ENCODE peak calls at places on chromosomes 6 and 20, in eight cellular contexts. One of them, this sample, is unnamed.
A peak's percentile ranks its signal among the peaks of the same experiment; 100 is the strongest.

GRCh38 chr6:64553414-64553813 is 917.8 kb downstream of the PHF3 start:
- DNase-seq in heart right ventricle: no peak
- DNase-seq in neuronal stem cell: no peak
- DNase-seq in cardiac muscle cell: no peak
- DNase-seq in brain microvascular endothelial cell: no peak
- DNase-seq in A549: no peak
- DNase-seq in right atrium auricular region: no peak
- DNase-seq in psoas muscle: no peak
- DNase-seq in this sample: no peak

GRCh38 chr6:18510644-18511033 is 123.5 kb downstream of the RNF144B start:
- DNase-seq in heart right ventricle: no peak
- DNase-seq in cardiac muscle cell: no peak
- DNase-seq in right atrium auricular region: no peak
- DNase-seq in brain microvascular endothelial cell: no peak
- DNase-seq in psoas muscle: no peak
- DNase-seq in neuronal stem cell: no peak
- DNase-seq in A549: no peak
- DNase-seq in this sample: no peak

GRCh38 chr6:105344971-105345370 is 57.9 kb downstream of the PREP start:
- DNase-seq in psoas muscle: no peak
- DNase-seq in cardiac muscle cell: no peak
- DNase-seq in A549: no peak
- DNase-seq in heart right ventricle: no peak
- DNase-seq in right atrium auricular region: no peak
- DNase-seq in brain microvascular endothelial cell: no peak
- DNase-seq in neuronal stem cell: no peak
- DNase-seq in this sample: no peak

GRCh38 chr20:44209691-44210421 is 715 bp downstream of the OSER1 start:
- DNase-seq in cardiac muscle cell: peak; percentile 41
- DNase-seq in right atrium auricular region: no peak
- DNase-seq in psoas muscle: peak; percentile 28
- DNase-seq in heart right ventricle: no peak
- DNase-seq in A549: no peak
- DNase-seq in neuronal stem cell: peak; percentile 47
- DNase-seq in brain microvascular endothelial cell: peak; percentile 9
- DNase-seq in this sample: peak; percentile 50

GRCh38 chr6:166509193-166509592 is 77.3 kb downstream of the RAMACL start:
- DNase-seq in neuronal stem cell: no peak
- DNase-seq in right atrium auricular region: no peak
- DNase-seq in cardiac muscle cell: no peak
- DNase-seq in A549: no peak
- DNase-seq in psoas muscle: no peak
- DNase-seq in heart right ventricle: no peak
- DNase-seq in brain microvascular endothelial cell: no peak
- DNase-seq in this sample: no peak

GRCh38 chr20:47289989-47290388 is 66.5 kb downstream of the ZMYND8 start:
- DNase-seq in cardiac muscle cell: no peak
- DNase-seq in brain microvascular endothelial cell: no peak
- DNase-seq in right atrium auricular region: no peak
- DNase-seq in psoas muscle: no peak
- DNase-seq in A549: no peak
- DNase-seq in neuronal stem cell: no peak
- DNase-seq in heart right ventricle: no peak
- DNase-seq in this sample: no peak

GRCh38 chr6:116405663-116406329 is 35.0 kb downstream of the DSE start:
- DNase-seq in heart right ventricle: no peak
- DNase-seq in cardiac muscle cell: peak; percentile 41
- DNase-seq in brain microvascular endothelial cell: peak; percentile 62
- DNase-seq in neuronal stem cell: no peak
- DNase-seq in psoas muscle: no peak
- DNase-seq in A549: no peak
- DNase-seq in right atrium auricular region: no peak
- DNase-seq in this sample: peak; percentile 54

GRCh38 chr20:7772376-7772775 is 167.9 kb downstream of the HAO1 start:
- DNase-seq in right atrium auricular region: no peak
- DNase-seq in neuronal stem cell: no peak
- DNase-seq in brain microvascular endothelial cell: peak; percentile 4
- DNase-seq in cardiac muscle cell: peak; percentile 56
- DNase-seq in psoas muscle: no peak
- DNase-seq in A549: no peak
- DNase-seq in heart right ventricle: no peak
- DNase-seq in this sample: no peak

GRCh38 chr6:26351544-26351953 is 13.4 kb upstream of the BTN3A2 start:
- DNase-seq in heart right ventricle: no peak
- DNase-seq in cardiac muscle cell: peak; percentile 85
- DNase-seq in right atrium auricular region: no peak
- DNase-seq in A549: peak; percentile 70
- DNase-seq in brain microvascular endothelial cell: peak; percentile 98
- DNase-seq in neuronal stem cell: no peak
- DNase-seq in psoas muscle: no peak
- DNase-seq in this sample: peak; percentile 95

DNA sequence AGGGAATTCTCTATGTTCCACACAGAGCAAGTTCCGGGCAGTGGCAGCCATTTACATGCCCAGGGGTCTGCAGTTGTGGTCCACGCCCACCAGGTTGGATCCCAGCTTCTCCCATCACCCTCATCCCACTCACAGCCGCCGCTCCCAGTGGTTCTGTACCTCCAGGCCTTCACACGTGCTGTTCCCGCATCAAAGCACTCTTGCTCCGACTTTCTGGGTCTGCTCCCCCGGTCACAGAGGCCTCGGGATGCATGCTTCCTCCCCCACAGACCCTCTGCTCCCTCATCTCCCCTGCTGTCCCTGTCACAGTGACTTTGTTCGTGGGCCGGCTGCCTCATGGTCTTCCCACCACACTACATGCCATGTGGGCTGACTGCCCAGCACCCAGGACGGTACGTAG is 332.5 kb downstream of the TAF4 start:
- DNase-seq in brain microvascular endothelial cell: no peak
- DNase-seq in cardiac muscle cell: no peak
- DNase-seq in neuronal stem cell: no peak
- DNase-seq in right atrium auricular region: no peak
- DNase-seq in heart right ventricle: no peak
- DNase-seq in psoas muscle: no peak
- DNase-seq in A549: no peak
- DNase-seq in this sample: no peak
- H3K27ac ChIP-seq in brain microvascular endothelial cell: no peak overlapping the region
- H3K27ac ChIP-seq in cardiac muscle cell: no peak overlapping the region
- H3K27ac ChIP-seq in neuronal stem cell: no peak overlapping the region
- H3K27ac ChIP-seq in right atrium auricular region: no peak overlapping the region
- H3K27ac ChIP-seq in heart right ventricle: no peak overlapping the region
- H3K27ac ChIP-seq in psoas muscle: no peak overlapping the region
- H3K27ac ChIP-seq in A549: no peak overlapping the region
- H3K27ac ChIP-seq in this sample: no peak overlapping the region

GRCh38 chr20:1651268-1651667 is 6.3 kb downstream of the SIRPG start:
- DNase-seq in right atrium auricular region: peak; percentile 43
- DNase-seq in psoas muscle: no peak
- DNase-seq in brain microvascular endothelial cell: no peak
- DNase-seq in heart right ventricle: no peak
- DNase-seq in A549: no peak
- DNase-seq in neuronal stem cell: no peak
- DNase-seq in cardiac muscle cell: no peak
- DNase-seq in this sample: no peak
- H3K4me3 ChIP-seq in right atrium auricular region: no peak overlapping the region
- H3K4me3 ChIP-seq in psoas muscle: no peak overlapping the region
- H3K4me3 ChIP-seq in brain microvascular endothelial cell: no peak overlapping the region
- H3K4me3 ChIP-seq in heart right ventricle: no peak overlapping the region
- H3K4me3 ChIP-seq in A549: no peak overlapping the region
- H3K4me3 ChIP-seq in neuronal stem cell: no peak overlapping the region
- H3K4me3 ChIP-seq in cardiac muscle cell: no peak overlapping the region
- H3K4me3 ChIP-seq in this sample: no peak overlapping the region

DNA sequence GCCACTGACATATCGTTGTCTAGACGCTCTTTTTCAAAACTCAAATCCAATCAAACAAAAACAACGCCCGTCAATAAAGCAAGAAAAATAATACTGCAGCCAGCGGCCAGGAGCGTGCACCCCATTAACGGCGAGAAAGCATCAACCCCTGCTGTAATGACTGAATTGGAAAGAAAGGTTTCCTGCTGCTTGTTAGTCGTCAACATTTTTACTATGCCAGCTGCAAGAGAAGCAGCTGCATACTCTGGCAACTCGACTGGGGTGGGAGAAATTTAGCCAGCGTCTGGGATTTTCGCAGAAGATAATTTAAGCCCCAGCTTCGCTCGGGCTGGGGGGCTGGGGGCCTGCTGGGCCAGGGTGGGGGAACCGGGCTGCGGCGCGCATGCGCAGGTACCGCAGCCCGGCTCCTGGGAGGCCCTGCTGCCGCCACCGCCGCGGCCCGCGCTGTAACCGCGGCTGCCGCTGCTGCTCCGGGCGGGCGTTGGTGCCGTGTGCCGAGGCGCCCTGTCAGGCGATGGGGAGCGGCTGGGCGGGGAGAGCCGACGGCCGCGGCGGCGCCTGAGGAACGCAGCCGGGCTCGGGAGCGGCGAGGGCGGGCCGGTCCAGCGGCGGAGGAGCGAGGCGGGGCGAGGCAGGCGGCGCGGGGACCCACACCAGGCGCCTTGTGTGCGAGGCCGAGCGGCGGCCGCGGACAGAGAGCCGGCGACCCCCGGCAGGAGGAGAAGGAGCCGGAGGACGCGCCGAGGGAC is 732 bp upstream of the STXBP5 start:
- DNase-seq in cardiac muscle cell: peak; percentile 92
- DNase-seq in A549: peak; percentile 68
- DNase-seq in neuronal stem cell: peak; percentile 72
- DNase-seq in heart right ventricle: peak; percentile 43
- DNase-seq in brain microvascular endothelial cell: peak; percentile 50
- DNase-seq in right atrium auricular region: no peak
- DNase-seq in psoas muscle: peak; percentile 74
- DNase-seq in this sample: peak; percentile 76
- H3K27ac ChIP-seq in cardiac muscle cell: peak overlapping the region; percentile 92
- H3K27ac ChIP-seq in A549: peak overlapping the region; percentile 100
- H3K27ac ChIP-seq in neuronal stem cell: peak overlapping the region; percentile 81
- H3K27ac ChIP-seq in heart right ventricle: peak overlapping the region; percentile 97
- H3K27ac ChIP-seq in brain microvascular endothelial cell: peak overlapping the region; percentile 58
- H3K27ac ChIP-seq in right atrium auricular region: peak overlapping the region; percentile 93
- H3K27ac ChIP-seq in psoas muscle: peak overlapping the region; percentile 98
- H3K27ac ChIP-seq in this sample: peak overlapping the region; percentile 71

GRCh38 chr6:158708239-158708638 is 58.4 kb downstream of the SYTL3 start:
- DNase-seq in A549: no peak
- DNase-seq in heart right ventricle: peak; percentile 56
- DNase-seq in cardiac muscle cell: peak; percentile 86
- DNase-seq in brain microvascular endothelial cell: peak; percentile 52
- DNase-seq in psoas muscle: no peak
- DNase-seq in right atrium auricular region: no peak
- DNase-seq in neuronal stem cell: no peak
- DNase-seq in this sample: no peak
- H3K4me3 ChIP-seq in A549: no peak overlapping the region
- H3K4me3 ChIP-seq in heart right ventricle: peak overlapping the region; percentile 14
- H3K4me3 ChIP-seq in cardiac muscle cell: no peak overlapping the region
- H3K4me3 ChIP-seq in brain microvascular endothelial cell: no peak overlapping the region
- H3K4me3 ChIP-seq in psoas muscle: no peak overlapping the region
- H3K4me3 ChIP-seq in right atrium auricular region: no peak overlapping the region
- H3K4me3 ChIP-seq in neuronal stem cell: no peak overlapping the region
- H3K4me3 ChIP-seq in this sample: no peak overlapping the region

DNA sequence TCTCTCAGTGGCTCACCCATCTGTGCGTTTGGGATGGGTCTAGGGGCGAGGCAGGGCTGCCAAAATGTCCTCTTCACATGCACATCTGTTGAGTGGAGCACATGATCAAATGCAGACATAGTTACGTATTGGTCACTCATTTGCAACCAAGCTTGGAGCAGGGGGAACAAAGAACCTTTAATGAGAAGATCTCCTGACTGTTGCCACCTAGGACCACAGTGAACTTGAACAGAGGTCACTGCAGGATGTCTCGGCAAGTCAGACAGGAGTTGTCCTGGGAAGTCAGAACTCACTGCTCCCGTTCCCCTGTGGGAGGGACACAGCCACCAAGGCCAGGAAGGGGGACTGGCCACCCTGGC is 73.4 kb downstream of the SSR1 start:
- DNase-seq in cardiac muscle cell: no peak
- DNase-seq in A549: no peak
- DNase-seq in psoas muscle: no peak
- DNase-seq in brain microvascular endothelial cell: no peak
- DNase-seq in heart right ventricle: no peak
- DNase-seq in right atrium auricular region: no peak
- DNase-seq in neuronal stem cell: no peak
- DNase-seq in this sample: no peak
- H3K27ac ChIP-seq in cardiac muscle cell: no peak overlapping the region
- H3K27ac ChIP-seq in A549: no peak overlapping the region
- H3K27ac ChIP-seq in psoas muscle: peak overlapping the region; percentile 71
- H3K27ac ChIP-seq in brain microvascular endothelial cell: no peak overlapping the region
- H3K27ac ChIP-seq in heart right ventricle: peak overlapping the region; percentile 45
- H3K27ac ChIP-seq in right atrium auricular region: no peak overlapping the region
- H3K27ac ChIP-seq in neuronal stem cell: no peak overlapping the region
- H3K27ac ChIP-seq in this sample: no peak overlapping the region

GRCh38 chr6:28646650-28647049 is 121.0 kb downstream of the GPX5 start:
- DNase-seq in heart right ventricle: no peak
- DNase-seq in neuronal stem cell: no peak
- DNase-seq in A549: no peak
- DNase-seq in brain microvascular endothelial cell: no peak
- DNase-seq in psoas muscle: no peak
- DNase-seq in cardiac muscle cell: no peak
- DNase-seq in right atrium auricular region: no peak
- DNase-seq in this sample: no peak

GRCh38 chr6:28648035-28648877 is 122.6 kb downstream of the GPX5 start:
- DNase-seq in right atrium auricular region: no peak
- DNase-seq in A549: peak; percentile 38
- DNase-seq in psoas muscle: no peak
- DNase-seq in brain microvascular endothelial cell: peak; percentile 78
- DNase-seq in heart right ventricle: peak; percentile 20
- DNase-seq in cardiac muscle cell: peak; percentile 81
- DNase-seq in neuronal stem cell: peak; percentile 87
- DNase-seq in this sample: peak; percentile 91

GRCh38 chr6:28653876-28654275 is 128.2 kb downstream of the GPX5 start:
- DNase-seq in heart right ventricle: no peak
- DNase-seq in neuronal stem cell: no peak
- DNase-seq in A549: no peak
- DNase-seq in cardiac muscle cell: no peak
- DNase-seq in psoas muscle: no peak
- DNase-seq in brain microvascular endothelial cell: no peak
- DNase-seq in right atrium auricular region: no peak
- DNase-seq in this sample: no peak

GRCh38 chr6:28651161-28651560 is 125.5 kb downstream of the GPX5 start:
- DNase-seq in heart right ventricle: no peak
- DNase-seq in psoas muscle: no peak
- DNase-seq in A549: no peak
- DNase-seq in right atrium auricular region: no peak
- DNase-seq in cardiac muscle cell: no peak
- DNase-seq in neuronal stem cell: no peak
- DNase-seq in brain microvascular endothelial cell: peak; percentile 20
- DNase-seq in this sample: no peak

DNA sequence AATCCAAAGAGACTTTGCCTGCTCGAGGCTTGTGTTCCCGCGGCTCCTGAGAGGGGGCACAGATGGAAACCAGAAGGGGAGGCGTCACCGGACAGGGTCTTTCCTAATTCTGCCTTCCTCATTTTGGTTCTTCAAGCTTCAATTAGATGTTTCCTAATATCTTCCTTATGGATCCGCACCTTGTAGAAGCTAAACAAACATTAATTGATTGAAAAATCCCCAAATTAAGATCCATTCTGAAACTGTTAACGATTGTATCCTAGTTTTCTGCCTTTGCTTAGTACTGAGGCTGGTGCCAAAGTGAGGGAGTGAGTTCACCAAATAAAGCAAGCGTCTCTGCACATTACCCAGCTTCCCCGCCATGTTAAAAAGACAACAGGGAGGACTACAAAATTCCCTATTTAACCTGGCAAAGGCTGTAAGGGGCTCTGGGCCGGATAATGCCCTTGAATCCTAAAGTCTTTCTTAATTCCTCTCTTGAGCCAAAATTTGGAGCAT is 123.2 kb downstream of the GPX5 start:
- DNase-seq in neuronal stem cell: no peak
- DNase-seq in right atrium auricular region: no peak
- DNase-seq in brain microvascular endothelial cell: peak; percentile 7
- DNase-seq in cardiac muscle cell: no peak
- DNase-seq in psoas muscle: no peak
- DNase-seq in A549: peak; percentile 24
- DNase-seq in heart right ventricle: no peak
- DNase-seq in this sample: no peak
- H3K4me3 ChIP-seq in neuronal stem cell: peak overlapping the region; percentile 70
- H3K4me3 ChIP-seq in right atrium auricular region: peak overlapping the region; percentile 35
- H3K4me3 ChIP-seq in brain microvascular endothelial cell: peak overlapping the region; percentile 74
- H3K4me3 ChIP-seq in cardiac muscle cell: peak overlapping the region; percentile 75
- H3K4me3 ChIP-seq in psoas muscle: peak overlapping the region; percentile 58
- H3K4me3 ChIP-seq in A549: peak overlapping the region; percentile 51
- H3K4me3 ChIP-seq in heart right ventricle: peak overlapping the region; percentile 43
- H3K4me3 ChIP-seq in this sample: peak overlapping the region; percentile 49

This sample was measured in SJSA1.